ENCODE peak calls at places on chromosome 2, in seven cellular contexts. Y, C, G, W, B, Z and T are unnamed samples.

GRCh38 chr2:42342061-42342794 is 18.8 kb downstream of the COX7A2L start:
- DNase-seq in Y (no peak), B (peak), C (peak), G (no peak), Z (no peak), W (peak), T (no peak)

GRCh38 chr2:230410861-230411464 is 5.0 kb upstream of the SP100 start:
- DNase-seq in C (no peak), Y (no peak), B (no peak), W (no peak), Z (peak), G (no peak), T (no peak)

GRCh38 chr2:27956895-27957294 is 66.4 kb downstream of the BABAM2 start:
- DNase-seq in B (no peak), Z (no peak), G (no peak), W (no peak), C (peak), Y (no peak), T (no peak)

GRCh38 chr2:105078906-105079305 is 41.0 kb downstream of the MRPS9 start:
- DNase-seq in G (no peak), C (peak), Z (no peak), W (no peak), B (peak), Y (no peak), T (no peak)

GRCh38 chr2:173770936-173771678 is 194.1 kb downstream of the SP3 start:
- DNase-seq in Y (no peak), Z (no peak), B (no peak), W (no peak), C (no peak), G (no peak), T (no peak)

GRCh38 chr2:237472909-237473308 is 14.1 kb upstream of the MLPH start:
- DNase-seq in G (no peak), Z (no peak), C (no peak), W (no peak), B (no peak), Y (no peak), T (no peak)

GRCh38 chr2:7430869-7431641 is 513.8 kb downstream of the RNF144A start:
- DNase-seq in G (peak), W (peak), C (no peak), B (no peak), Z (peak), Y (peak), T (peak)

GRCh38 chr2:65164379-65165023 is 34.6 kb upstream of the RAB1A start:
- DNase-seq in Y (no peak), G (no peak), C (peak), W (no peak), Z (no peak), B (no peak), T (no peak)

GRCh38 chr2:235605306-235605998 is 111.6 kb downstream of the AGAP1 start:
- DNase-seq in C (peak), Y (no peak), Z (peak), G (peak), B (no peak), W (peak), T (peak)

GRCh38 chr2:46329803-46330775 is 32.9 kb downstream of the EPAS1 start:
- DNase-seq in G (no peak), B (peak), C (peak), W (no peak), Z (no peak), Y (no peak), T (no peak)

GRCh38 chr2:222594679-222595078 is 61.2 kb downstream of the FARSB start:
- DNase-seq in C (peak), G (no peak), Y (no peak), B (peak), Z (no peak), W (peak), T (no peak)

GRCh38 chr2:204060896-204061640 is 124.5 kb downstream of the ICOS start:
- DNase-seq in G (no peak), W (no peak), B (no peak), C (no peak), Z (no peak), Y (no peak), T (no peak)

GRCh38 chr2:171172980-171173542 is 12.4 kb upstream of the TLK1 start:
- DNase-seq in Y (no peak), B (no peak), C (peak), G (no peak), W (no peak), Z (no peak), T (no peak)

GRCh38 chr2:18912225-18912888 is 323.0 kb upstream of the NT5C1B start:
- DNase-seq in Z (no peak), Y (no peak), C (no peak), B (no peak), G (no peak), W (no peak), T (no peak)

GRCh38 chr2:238945433-238946150 is 97.7 kb downstream of the TWIST2 start:
- DNase-seq in G (no peak), Z (peak), Y (no peak), C (peak), B (peak), W (peak), T (no peak)

GRCh38 chr2:101782427-101782792 is 84.9 kb downstream of the MAP4K4 start:
- DNase-seq in G (no peak), B (no peak), Y (no peak), W (no peak), C (no peak), Z (no peak), T (no peak)

GRCh38 chr2:180124273-180124881 is 117.3 kb upstream of the CWC22 start:
- DNase-seq in G (no peak), Y (no peak), W (no peak), C (peak), B (peak), Z (no peak), T (no peak)

GRCh38 chr2:241673797-241674725 is 12.6 kb downstream of the DTYMK start:
- DNase-seq in C (peak), B (no peak), G (no peak), Z (peak), Y (no peak), W (no peak), T (no peak)

GRCh38 chr2:132542953-132543569 is 126.5 kb downstream of the GPR39 start:
- DNase-seq in Z (no peak), Y (no peak), C (peak), W (no peak), G (no peak), B (no peak), T (no peak)

GRCh38 chr2:127563458-127564428 is 28.3 kb downstream of the MYO7B start:
- DNase-seq in B (no peak), C (no peak), Y (no peak), G (no peak), W (peak), Z (no peak), T (no peak)